ENCODE peak calls at places on chromosome 14, in six cellular contexts. U, M, S, N, Q and J are unnamed samples.

GRCh38 chr14:95397325-95397724 is 77.6 kb upstream of the CLMN start:
- DNase-seq in U (no peak), M (no peak), S (no peak), N (no peak), Q (no peak), J (no peak)

GRCh38 chr14:37931998-37932397 is 275.7 kb upstream of the SSTR1 start:
- DNase-seq in U (no peak), M (no peak), S (no peak), N (no peak), Q (no peak), J (no peak)

GRCh38 chr14:102512713-102513373 is 3.3 kb upstream of the ANKRD9 start:
- DNase-seq in U (no peak), M (no peak), S (no peak), N (no peak), Q (no peak), J (no peak)

GRCh38 chr14:86935241-86935640 is 1057.7 kb downstream of the GALC start:
- DNase-seq in U (no peak), M (no peak), S (no peak), N (no peak), Q (no peak), J (no peak)

GRCh38 chr14:91307652-91308051 is 63.1 kb upstream of the GPR68 start:
- DNase-seq in U (no peak), M (no peak), S (no peak), N (no peak), Q (no peak), J (no peak)

GRCh38 chr14:22544881-22545420 is 44.1 kb downstream of the DAD1 start:
- DNase-seq in U (no peak), M (no peak), S (no peak), N (no peak), Q (no peak), J (no peak)

GRCh38 chr14:23294734-23295561 is 7.7 kb downstream of the PPP1R3E start:
- DNase-seq in U (peak; percentile 40), M (peak; percentile 30), S (peak; percentile 66), N (no peak), Q (peak; percentile 28), J (peak; percentile 63)

GRCh38 chr14:88299865-88300264 is 23.2 kb downstream of the KCNK10 start:
- DNase-seq in U (no peak), M (no peak), S (no peak), N (no peak), Q (no peak), J (no peak)

GRCh38 chr14:24114536-24115450 is at the start of the genes DCAF11 and NRL:
- DNase-seq in U (peak; percentile 99), M (peak; percentile 97), S (peak; percentile 100), N (peak; percentile 99), Q (peak; percentile 98), J (peak; percentile 100)

GRCh38 chr14:87052646-87053225 is 940.2 kb downstream of the GALC start:
- DNase-seq in U (no peak), M (no peak), S (no peak), N (no peak), Q (no peak), J (no peak)

GRCh38 chr14:39265032-39265431 is 31.3 kb downstream of the MIA2 start:
- DNase-seq in U (no peak), M (no peak), S (peak; percentile 73), N (no peak), Q (no peak), J (peak; percentile 82)

GRCh38 chr14:73833024-73833423 is 18.6 kb upstream of the PTGR2 start:
- DNase-seq in U (no peak), M (no peak), S (peak; percentile 53), N (no peak), Q (no peak), J (no peak)

GRCh38 chr14:79180656-79181055 is 1010.5 kb downstream of the NRXN3 start:
- DNase-seq in U (no peak), M (no peak), S (no peak), N (no peak), Q (no peak), J (no peak)

GRCh38 chr14:104550849-104551728 is 28.5 kb upstream of the C14orf180 start:
- DNase-seq in U (no peak), M (no peak), S (no peak), N (no peak), Q (peak; percentile 8), J (no peak)

GRCh38 chr14:103031566-103031911 is 25.8 kb downstream of the CDC42BPB start:
- DNase-seq in U (no peak), M (no peak), S (no peak), N (no peak), Q (no peak), J (no peak)

GRCh38 chr14:59093889-59094288 is 94.6 kb upstream of the DAAM1 start:
- DNase-seq in U (no peak), M (no peak), S (no peak), N (no peak), Q (no peak), J (no peak)

GRCh38 chr14:86838363-86838762 is 1154.6 kb downstream of the GALC start:
- DNase-seq in U (no peak), M (no peak), S (no peak), N (no peak), Q (no peak), J (no peak)

GRCh38 chr14:76580399-76580798 is 180.9 kb upstream of the VASH1 start:
- DNase-seq in U (no peak), M (no peak), S (no peak), N (no peak), Q (no peak), J (no peak)

GRCh38 chr14:103538291-103539055 is 9.5 kb downstream of the TRMT61A start:
- DNase-seq in U (no peak), M (no peak), S (no peak), N (no peak), Q (no peak), J (no peak)

GRCh38 chr14:74505831-74506230 is 12.3 kb downstream of the ISCA2 start:
- DNase-seq in U (no peak), M (no peak), S (no peak), N (no peak), Q (no peak), J (no peak)

GRCh38 chr14:73784065-73784987 is 67.3 kb upstream of the PTGR2 start:
- DNase-seq in U (no peak), M (no peak), S (peak; percentile 80), N (no peak), Q (no peak), J (peak; percentile 72)

GRCh38 chr14:100703574-100704220 is 23.0 kb upstream of the DLK1 start:
- DNase-seq in U (no peak), M (no peak), S (no peak), N (no peak), Q (no peak), J (no peak)

GRCh38 chr14:95300002-95300696 is 19.6 kb downstream of the CLMN start:
- DNase-seq in U (no peak), M (no peak), S (no peak), N (no peak), Q (no peak), J (no peak)

GRCh38 chr14:36700656-36701055 is 39.0 kb downstream of the PAX9 start:
- DNase-seq in U (no peak), M (no peak), S (no peak), N (no peak), Q (no peak), J (no peak)

GRCh38 chr14:24072436-24072835 is 1.1 kb downstream of the CPNE6 start:
- DNase-seq in U (no peak), M (no peak), S (no peak), N (no peak), Q (no peak), J (no peak)

GRCh38 chr14:68656452-68656851 is 136.4 kb downstream of the ZFP36L1 start:
- DNase-seq in U (no peak), M (no peak), S (no peak), N (no peak), Q (no peak), J (no peak)

DNA sequence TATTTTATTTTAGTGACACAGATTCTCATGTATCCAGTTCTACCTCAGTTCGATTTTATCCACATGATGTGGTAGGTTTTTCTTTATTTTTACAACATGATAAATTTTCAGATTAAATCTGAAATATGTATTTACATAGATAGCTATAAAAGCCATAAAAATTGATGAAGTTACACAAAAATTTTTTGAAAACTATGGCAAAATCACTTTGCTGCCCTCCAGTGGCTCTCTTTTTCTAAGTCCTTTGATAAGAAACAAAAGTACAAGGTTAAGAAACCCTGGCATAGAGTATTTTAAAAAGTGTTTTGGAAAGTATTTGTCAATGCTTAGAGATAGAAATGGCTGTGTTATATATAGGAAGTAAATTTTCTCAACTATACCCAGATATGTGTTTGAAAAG is 104.2 kb downstream of the PCNX1 start:
- DNase-seq in U (no peak), M (no peak), S (peak; percentile 30), N (no peak), Q (no peak), J (no peak)
- TF ChIP-seq CTCF in U (no peak), M (no peak), S (peak; percentile 49), N (no peak), Q (no peak), J (peak; percentile 20)

GRCh38 chr14:50768220-50768619 is 62.7 kb downstream of the NIN start:
- DNase-seq in U (no peak), M (no peak), S (no peak), N (no peak), Q (no peak), J (no peak)
- TF ChIP-seq CTCF in U (no peak), M (no peak), S (no peak), N (no peak), Q (no peak), J (no peak)

DNA sequence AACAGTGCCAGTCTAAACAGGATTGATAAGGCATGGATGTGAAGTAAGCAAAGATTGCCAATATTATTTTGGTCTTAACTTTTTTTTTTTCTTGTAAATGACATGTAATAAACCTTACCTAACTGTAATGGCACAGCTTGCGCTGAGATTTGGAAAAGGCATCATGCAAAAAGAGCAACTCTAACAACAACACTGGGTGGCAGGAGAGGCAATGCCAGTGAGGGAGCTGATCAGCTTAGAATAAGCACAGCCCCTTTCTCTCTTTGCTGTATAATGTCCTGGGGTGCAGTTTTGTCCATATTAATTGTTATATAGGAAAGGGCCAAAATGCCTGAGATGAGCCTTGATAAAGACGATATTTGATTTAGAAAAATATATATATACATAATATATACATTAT is 1589.7 kb upstream of the FLRT2 start:
- DNase-seq in U (no peak), M (no peak), S (peak; percentile 21), N (no peak), Q (no peak), J (peak; percentile 8)
- TF ChIP-seq CTCF in U (no peak), M (no peak), S (peak; percentile 15), N (no peak), Q (no peak), J (no peak)

GRCh38 chr14:25607095-25607657 is 557.2 kb upstream of the STXBP6 start:
- DNase-seq in U (no peak), M (no peak), S (no peak), N (no peak), Q (no peak), J (no peak)
- TF ChIP-seq CTCF in U (no peak), M (no peak), S (no peak), N (no peak), Q (no peak), J (no peak)

DNA sequence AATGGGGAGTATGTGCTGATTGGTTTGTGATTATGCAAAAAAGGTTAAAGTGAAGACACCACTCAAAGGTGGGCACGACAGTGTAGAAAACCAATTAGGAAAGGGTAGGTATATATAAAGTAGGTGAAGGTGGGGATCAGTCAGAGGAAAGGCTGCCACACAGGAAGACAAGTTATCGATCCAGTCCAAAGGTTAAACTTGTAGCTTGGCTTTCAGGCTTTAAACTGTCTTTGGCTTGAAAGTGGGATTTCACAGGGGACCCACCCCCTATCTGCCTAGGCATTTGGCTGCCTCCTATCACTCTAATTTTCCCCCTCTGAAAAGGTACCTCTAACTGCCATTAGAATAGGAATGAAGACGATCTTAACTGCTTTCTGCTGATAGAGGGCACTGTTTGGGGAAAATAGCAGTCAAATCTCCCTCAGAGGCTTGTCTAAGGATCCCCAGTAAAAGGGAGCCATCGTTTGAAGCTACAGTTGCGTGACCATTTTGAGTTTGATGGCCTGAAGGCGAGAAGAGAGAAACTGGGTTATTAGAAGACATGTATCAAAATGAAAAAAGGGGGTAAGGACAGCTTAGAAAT is 250.2 kb downstream of the GPHN start:
- DNase-seq in U (no peak), M (no peak), S (no peak), N (no peak), Q (no peak), J (no peak)
- TF ChIP-seq CTCF in U (no peak), M (no peak), S (peak; percentile 7), N (no peak), Q (no peak), J (no peak)